ENCODE peak calls at places on chromosomes 4 and X, in five cellular contexts. X is heart right ventricle; S is aorta; I is cardiac muscle cell; U is CD8-positive, alpha-beta T cell. C is an unnamed sample.

GRCh38 chr4:87220094-87220831 is at the start of gene KLHL8:
- DNase-seq in X (peak; percentile 90), S (peak; percentile 95), I (peak; percentile 90), U (peak; percentile 83), C (peak; percentile 93)

GRCh38 chr4:16505726-16506125 is 279.5 kb upstream of the TAPT1 start:
- DNase-seq in X (no peak), S (no peak), I (peak; percentile 29), U (no peak), C (no peak)

GRCh38 chr4:81351653-81352455 is 119.9 kb downstream of the RASGEF1B start:
- DNase-seq in X (peak; percentile 46), S (peak; percentile 86), I (peak; percentile 80), U (peak; percentile 67), C (peak; percentile 66)

GRCh38 chr4:24476209-24476781 is 108.1 kb downstream of the DHX15 start:
- DNase-seq in X (no peak), S (no peak), I (peak; percentile 15), U (no peak), C (no peak)

GRCh38 chr4:168071304-168071703 is 21.0 kb upstream of the ANXA10 start:
- DNase-seq in X (no peak), S (no peak), I (no peak), U (no peak), C (no peak)

GRCh38 chrX:153692611-153693156 is 5.0 kb downstream of the SLC6A8 start:
- DNase-seq in X (no peak), S (no peak), I (no peak), U (no peak), C (no peak)

GRCh38 chrX:154734101-154734781 is 16.6 kb downstream of the GAB3 start:
- DNase-seq in X (no peak), S (no peak), I (no peak), U (peak; percentile 50), C (peak; percentile 46)

GRCh38 chrX:105307762-105308161 is 87.3 kb upstream of the TEX13A start:
- DNase-seq in X (no peak), S (no peak), I (no peak), U (no peak), C (no peak)

GRCh38 chr4:109989044-109989443 is 76.4 kb downstream of the EGF start:
- DNase-seq in X (no peak), S (no peak), I (no peak), U (no peak), C (no peak)

GRCh38 chr4:17103231-17103630 is 204.8 kb upstream of the LDB2 start:
- DNase-seq in X (no peak), S (no peak), I (no peak), U (no peak), C (no peak)

GRCh38 chr4:53562409-53562808 is 28.9 kb downstream of the LNX1 start:
- DNase-seq in X (no peak), S (no peak), I (no peak), U (no peak), C (no peak)

GRCh38 chrX:72062890-72063289 is 68.8 kb downstream of the RTL5 start:
- DNase-seq in X (peak; percentile 29), S (no peak), I (no peak), U (no peak), C (peak; percentile 80)

GRCh38 chr4:184382189-184382846 is 92.0 kb downstream of the IRF2 start:
- DNase-seq in X (no peak), S (no peak), I (peak; percentile 20), U (no peak), C (no peak)

GRCh38 chr4:100510551-100510950 is 7.3 kb downstream of the EMCN start:
- DNase-seq in X (no peak), S (no peak), I (no peak), U (no peak), C (no peak)

GRCh38 chrX:2320580-2321327 is 180.0 kb downstream of the DHRSX start:
- DNase-seq in X (peak; percentile 56), S (no peak), I (peak; percentile 75), U (no peak), C (no peak)

GRCh38 chr4:174058846-174059245 is 224.6 kb downstream of the FBXO8 start:
- DNase-seq in X (no peak), S (no peak), I (no peak), U (no peak), C (no peak)

GRCh38 chrX:53711446-53711845 is 24.9 kb upstream of the HUWE1 start:
- DNase-seq in X (no peak), S (no peak), I (no peak), U (no peak), C (no peak)

GRCh38 chr4:54085284-54085683 is 14.7 kb upstream of the GSX2 start:
- DNase-seq in X (no peak), S (no peak), I (no peak), U (no peak), C (peak; percentile 86)

GRCh38 chr4:123216946-123217345 is 179.6 kb upstream of the SPRY1 start:
- DNase-seq in X (no peak), S (no peak), I (no peak), U (no peak), C (no peak)

GRCh38 chrX:130339408-130340222 is at the start of gene SLC25A14:
- DNase-seq in X (peak; percentile 60), S (peak; percentile 89), I (peak; percentile 82), U (peak; percentile 65), C (peak; percentile 74)

GRCh38 chr4:142838781-142839180 is 7.3 kb downstream of the INPP4B start:
- DNase-seq in X (no peak), S (no peak), I (no peak), U (no peak), C (no peak)

GRCh38 chr4:75561789-75562188 is 5.9 kb downstream of the ODAPH start:
- DNase-seq in X (no peak), S (no peak), I (peak; percentile 13), U (no peak), C (no peak)

GRCh38 chr4:157898836-157899605 is 273.8 kb downstream of the GASK1B start:
- DNase-seq in X (no peak), S (no peak), I (no peak), U (no peak), C (no peak)
- H3K27ac ChIP-seq in X (no peak overlapping the region), S (no peak overlapping the region), I (no peak overlapping the region), U (no peak overlapping the region), C (no peak overlapping the region)

GRCh38 chrX:111387470-111387869 is 24.5 kb downstream of the DCX start:
- DNase-seq in X (no peak), S (no peak), I (no peak), U (no peak), C (no peak)

GRCh38 chrX:111382277-111382676 is 29.7 kb downstream of the DCX start:
- DNase-seq in X (no peak), S (no peak), I (peak; percentile 44), U (no peak), C (no peak)

DNA sequence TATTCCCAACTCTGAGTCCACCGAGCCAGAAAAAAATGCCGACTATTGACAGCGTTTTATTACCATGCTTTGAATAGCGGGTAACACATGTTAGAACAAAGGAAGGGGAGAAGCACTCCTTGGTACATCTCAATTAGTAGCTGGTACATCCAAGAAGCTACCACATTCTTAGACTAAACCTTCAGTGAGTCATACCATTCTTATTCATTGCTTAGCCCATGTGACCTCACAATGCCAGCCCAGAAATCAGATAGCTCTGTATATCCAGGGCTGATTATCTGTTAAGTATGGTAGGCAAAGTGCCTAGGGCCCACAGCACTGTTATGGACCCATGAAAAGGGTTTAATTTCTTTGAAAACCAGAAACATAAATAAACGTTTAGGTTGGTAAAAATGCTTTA is 25.1 kb downstream of the DCX start:
- DNase-seq in X (no peak), S (no peak), I (no peak), U (no peak), C (no peak)
- H3K27ac ChIP-seq in X (no peak overlapping the region), S (no peak overlapping the region), I (no peak overlapping the region), U (no peak overlapping the region), C (no peak overlapping the region)

GRCh38 chrX:45799576-45799975 is 598.9 kb upstream of the DIPK2B start:
- DNase-seq in X (no peak), S (no peak), I (no peak), U (no peak), C (no peak)

GRCh38 chrX:45801554-45801953 is 600.9 kb upstream of the DIPK2B start:
- DNase-seq in X (no peak), S (no peak), I (peak; percentile 29), U (no peak), C (no peak)

GRCh38 chrX:45806410-45807121 is 605.9 kb upstream of the DIPK2B start:
- DNase-seq in X (no peak), S (no peak), I (peak; percentile 40), U (peak; percentile 35), C (no peak)

GRCh38 chrX:45807572-45808425 is 607.1 kb upstream of the DIPK2B start:
- DNase-seq in X (no peak), S (no peak), I (peak; percentile 9), U (no peak), C (no peak)

DNA sequence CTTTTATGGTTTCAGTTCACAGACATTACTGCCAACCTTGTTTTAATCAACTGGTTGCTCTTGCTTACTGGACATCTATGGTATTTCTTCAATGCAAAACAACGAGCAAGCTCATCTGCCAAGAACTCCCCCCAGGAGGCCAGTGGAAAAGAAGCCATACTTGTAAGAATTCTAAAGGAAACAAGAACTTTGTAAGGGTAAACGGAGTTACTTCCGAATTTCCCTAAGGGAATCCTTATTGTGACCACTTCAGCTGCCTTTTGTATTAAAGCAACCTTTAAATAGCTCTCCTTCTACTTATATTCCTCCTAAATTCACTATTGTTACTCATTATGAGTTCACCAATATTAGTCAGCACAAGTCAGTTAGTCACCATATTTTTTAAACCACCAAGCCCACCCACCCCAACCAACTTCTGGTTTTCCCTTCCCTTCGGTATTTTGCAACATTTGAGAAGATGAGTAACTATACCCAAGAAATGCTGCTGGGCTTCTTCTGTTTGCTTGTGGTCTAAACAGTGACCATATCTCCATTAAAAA is 602.8 kb upstream of the DIPK2B start:
- DNase-seq in X (no peak), S (no peak), I (no peak), U (no peak), C (no peak)
- H3K27ac ChIP-seq in X (no peak overlapping the region), S (no peak overlapping the region), I (no peak overlapping the region), U (no peak overlapping the region), C (no peak overlapping the region)

DNA sequence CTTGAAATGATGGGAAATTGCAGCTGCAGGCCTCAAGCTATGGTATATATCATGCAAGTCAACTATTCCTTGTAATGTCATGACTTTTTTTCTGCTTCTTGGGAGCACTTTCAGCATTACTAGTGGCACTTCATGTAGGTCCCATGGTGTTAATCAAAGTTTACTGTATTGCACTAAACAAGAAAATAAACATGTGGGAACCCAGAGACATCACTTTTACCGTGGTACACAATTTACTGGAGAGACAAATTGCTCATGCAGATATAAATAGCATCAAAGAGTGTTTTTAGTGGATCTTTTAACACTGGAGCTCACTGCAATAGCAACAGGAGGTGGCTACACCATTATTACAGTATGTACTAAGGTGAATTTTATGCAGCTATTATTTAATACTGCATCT is 79.2 kb downstream of the UNC5C start:
- DNase-seq in X (no peak), S (no peak), I (no peak), U (no peak), C (no peak)
- H3K27ac ChIP-seq in X (no peak overlapping the region), S (no peak overlapping the region), I (no peak overlapping the region), U (no peak overlapping the region), C (no peak overlapping the region)

DNA sequence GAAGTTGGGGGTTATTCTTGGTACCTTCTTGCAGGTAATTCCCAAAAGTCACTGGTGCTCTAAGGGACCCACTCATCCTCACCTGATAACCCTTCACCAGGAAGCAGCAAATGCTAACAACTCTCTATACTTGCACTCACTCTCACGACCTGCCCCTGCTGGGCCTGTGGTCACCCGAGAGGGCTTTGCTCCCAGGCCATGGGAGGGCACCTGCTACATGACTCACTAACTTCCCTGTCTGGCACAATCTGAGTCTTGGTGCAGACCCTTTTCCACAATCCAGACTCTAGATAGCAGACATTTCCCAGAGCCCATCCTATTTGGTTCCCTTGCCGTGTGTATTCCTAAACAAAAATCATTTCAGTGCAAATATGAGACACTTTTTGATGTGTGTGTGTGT is 403.8 kb upstream of the FAT1 start:
- DNase-seq in X (no peak), S (no peak), I (no peak), U (no peak), C (no peak)
- H3K27ac ChIP-seq in X (no peak overlapping the region), S (no peak overlapping the region), I (no peak overlapping the region), U (no peak overlapping the region), C (no peak overlapping the region)